ENCODE peak calls at places on chromosomes 16 and 17, in six cellular contexts. L is islet precursor cell; G is stimulated activated CD4-positive, alpha-beta T cell treated with anti-CD3 and anti-CD28 coated beads, Interleukin-15, amount 100 ng/mL, for 1 hour; A is neuronal stem cell; C is nucleus accumbens; S is SK-N-SH. M is an unnamed sample.

GRCh38 chr16:77840623-77841274 is 52.4 kb downstream of the VAT1L start:
- DNase-seq in L (no peak), G (no peak), A (no peak), C (no peak), S (no peak), M (no peak)

GRCh38 chr17:82315703-82316358 is 1.6 kb downstream of the CD7 start:
- DNase-seq in L (no peak), G (no peak), A (no peak), C (no peak), S (no peak), M (no peak)

GRCh38 chr17:74545456-74546230 is at the start of gene CD300C:
- DNase-seq in L (no peak), G (no peak), A (no peak), C (no peak), S (no peak), M (no peak)

GRCh38 chr17:1412185-1413110 is 12.4 kb upstream of the YWHAE start:
- DNase-seq in L (no peak), G (no peak), A (no peak), C (no peak), S (no peak), M (no peak)

GRCh38 chr17:17994271-17994670 is 21.6 kb downstream of the DRC3 start:
- DNase-seq in L (peak), G (no peak), A (no peak), C (no peak), S (peak), M (no peak)

GRCh38 chr17:13197586-13197985 is 179.8 kb upstream of the ELAC2 start:
- DNase-seq in L (no peak), G (no peak), A (no peak), C (no peak), S (no peak), M (no peak)

GRCh38 chr16:84360170-84360569 is 8.2 kb upstream of the ATP2C2 start:
- DNase-seq in L (peak), G (no peak), A (no peak), C (no peak), S (no peak), M (no peak)

GRCh38 chr16:87543436-87544191 is 50.8 kb upstream of the ZCCHC14 start:
- DNase-seq in L (no peak), G (no peak), A (no peak), C (no peak), S (no peak), M (no peak)

GRCh38 chr16:87235810-87236515 is 81.2 kb downstream of the C16orf95 start:
- DNase-seq in L (no peak), G (no peak), A (no peak), C (no peak), S (no peak), M (no peak)

GRCh38 chr16:87002717-87003413 is 314.3 kb downstream of the C16orf95 start:
- DNase-seq in L (peak), G (no peak), A (no peak), C (no peak), S (no peak), M (no peak)

GRCh38 chr17:2011421-2012371 is 13.4 kb downstream of the RTN4RL1 start:
- DNase-seq in L (peak), G (no peak), A (no peak), C (no peak), S (no peak), M (no peak)

GRCh38 chr16:2954228-2954627 is 9.8 kb upstream of the KREMEN2 start:
- DNase-seq in L (no peak), G (no peak), A (no peak), C (no peak), S (no peak), M (no peak)

GRCh38 chr16:88711750-88712340 is 5.5 kb downstream of the CTU2 start:
- DNase-seq in L (no peak), G (no peak), A (no peak), C (no peak), S (no peak), M (no peak)

GRCh38 chr17:66507103-66507923 is 204.9 kb downstream of the PRKCA start:
- DNase-seq in L (no peak), G (no peak), A (no peak), C (no peak), S (no peak), M (no peak)

GRCh38 chr17:260031-260791 is 78.8 kb upstream of the DOC2B start:
- DNase-seq in L (no peak), G (no peak), A (no peak), C (no peak), S (no peak), M (no peak)

M was measured in central memory CD8-positive, alpha-beta T cell.